ENCODE peak calls at places on chromosomes 11 and 22, in ten cellular contexts. O, C, E, G, V, R, T, P, K and B are unnamed samples.

GRCh38 chr11:18706330-18707243 is 8.0 kb downstream of the TMEM86A start:
- DNase-seq in O (no peak), K (peak; percentile 43), G (peak; percentile 75), V (no peak), T (no peak), P (no peak), C (peak; percentile 51), R (no peak), E (peak; percentile 25), B (peak; percentile 60)

GRCh38 chr22:47041201-47042115 is 279.0 kb downstream of the TBC1D22A start:
- DNase-seq in V (no peak), T (no peak), O (no peak), K (no peak), P (no peak), C (no peak), G (no peak), R (no peak), E (no peak), B (no peak)

GRCh38 chr11:124935548-124936514 is at the start of gene HEPACAM:
- DNase-seq in T (no peak), P (no peak), R (peak; percentile 59), E (no peak), O (no peak), V (no peak), C (no peak), G (no peak), K (no peak), B (no peak)

GRCh38 chr11:119258983-119259382 is 52.8 kb downstream of the CBL start:
- DNase-seq in R (no peak), E (no peak), C (no peak), K (no peak), V (no peak), O (no peak), G (no peak), P (no peak), T (no peak), B (no peak)

GRCh38 chr22:30089655-30089974 is 9.4 kb downstream of the HORMAD2 start:
- DNase-seq in R (no peak), K (no peak), O (no peak), T (no peak), V (no peak), P (no peak), E (no peak), G (no peak), C (no peak), B (no peak)

GRCh38 chr22:37074537-37074936 is 23.0 kb downstream of the KCTD17 start:
- DNase-seq in C (no peak), G (no peak), V (no peak), K (no peak), T (no peak), P (no peak), E (no peak), O (no peak), R (no peak), B (no peak)

GRCh38 chr11:66904055-66904454 is 47.2 kb downstream of the LRFN4 start:
- DNase-seq in C (peak; percentile 41), G (no peak), E (peak; percentile 37), P (no peak), O (no peak), T (no peak), K (no peak), V (peak; percentile 23), R (no peak), B (no peak)

GRCh38 chr11:132941761-132942160 is 590.5 kb downstream of the OPCML start:
- DNase-seq in V (no peak), G (no peak), T (no peak), O (no peak), R (no peak), K (no peak), E (no peak), C (no peak), P (no peak), B (no peak)

GRCh38 chr11:75185866-75186265 is 35.0 kb downstream of the SLCO2B1 start:
- DNase-seq in E (no peak), C (no peak), O (no peak), T (no peak), K (no peak), R (no peak), V (no peak), P (no peak), G (no peak), B (no peak)

GRCh38 chr22:24289138-24289537 is 18.5 kb downstream of the SPECC1L start:
- DNase-seq in G (no peak), T (no peak), P (no peak), R (no peak), K (no peak), C (peak; percentile 87), E (peak; percentile 75), V (no peak), O (no peak), B (no peak)

GRCh38 chr11:31687256-31687655 is 123.9 kb downstream of the PAX6 start:
- DNase-seq in K (no peak), C (no peak), V (no peak), P (no peak), T (no peak), O (no peak), R (no peak), E (peak; percentile 6), G (no peak), B (no peak)

GRCh38 chr11:118418770-118419169 is 17.4 kb downstream of the ATP5MG start:
- DNase-seq in T (no peak), G (no peak), V (no peak), E (no peak), R (no peak), O (no peak), C (no peak), K (no peak), P (no peak), B (no peak)

GRCh38 chr11:123822591-123822990 is 16.4 kb upstream of the OR6M1 start:
- DNase-seq in C (no peak), R (no peak), T (no peak), K (no peak), O (peak; percentile 8), P (no peak), E (no peak), V (no peak), G (no peak), B (no peak)

GRCh38 chr22:29385305-29385704 is 3.1 kb downstream of the AP1B1 start:
- DNase-seq in R (no peak), V (no peak), P (no peak), K (no peak), E (no peak), G (no peak), T (no peak), O (no peak), C (no peak), B (no peak)

GRCh38 chr22:37416806-37417205 is 10.5 kb downstream of the ELFN2 start:
- DNase-seq in K (no peak), O (peak; percentile 39), V (no peak), E (no peak), G (no peak), C (no peak), R (peak; percentile 44), T (no peak), P (no peak), B (no peak)

GRCh38 chr11:87583931-87584330 is 546.2 kb downstream of the TMEM135 start:
- DNase-seq in C (no peak), E (no peak), G (no peak), V (no peak), P (no peak), R (no peak), K (no peak), T (no peak), O (no peak), B (no peak)

GRCh38 chr22:35785181-35785923 is 67.7 kb downstream of the APOL5 start:
- DNase-seq in P (no peak), G (no peak), C (peak; percentile 30), V (no peak), O (no peak), R (no peak), E (no peak), T (no peak), K (no peak), B (no peak)

GRCh38 chr11:74641289-74641688 is 48.9 kb downstream of the POLD3 start:
- DNase-seq in P (no peak), V (no peak), G (peak; percentile 94), T (no peak), K (no peak), C (no peak), R (no peak), O (no peak), E (no peak), B (no peak)

GRCh38 chr11:119218141-119218878 is 12.2 kb downstream of the CBL start:
- DNase-seq in E (peak; percentile 99), P (no peak), G (no peak), O (no peak), R (no peak), V (peak; percentile 92), C (peak; percentile 95), K (no peak), T (peak; percentile 92), B (no peak)

GRCh38 chr11:104301776-104302175 is 137.8 kb upstream of the PDGFD start:
- DNase-seq in R (no peak), O (no peak), C (no peak), K (no peak), P (no peak), E (no peak), T (no peak), G (no peak), V (no peak), B (no peak)

GRCh38 chr11:75800728-75801361 is 14.2 kb upstream of the UVRAG start:
- DNase-seq in R (no peak), C (no peak), K (no peak), O (no peak), E (no peak), T (no peak), V (no peak), G (no peak), P (no peak), B (no peak)

GRCh38 chr11:8658210-8658968 is 24.1 kb downstream of the TRIM66 start:
- DNase-seq in E (no peak), V (no peak), O (no peak), K (no peak), P (no peak), C (no peak), T (no peak), R (peak; percentile 21), G (no peak), B (no peak)

GRCh38 chr11:875203-875602 is 32.6 kb downstream of the TSPAN4 start:
- DNase-seq in V (no peak), O (no peak), C (no peak), T (no peak), G (no peak), P (no peak), E (no peak), K (no peak), R (no peak), B (no peak)

GRCh38 chr11:12216542-12217422 is 106.4 kb downstream of the MICAL2 start:
- DNase-seq in R (no peak), P (no peak), G (no peak), K (no peak), V (no peak), C (no peak), E (no peak), O (no peak), T (no peak), B (no peak)